ENCODE peak calls at places on chromosome 12, in six cellular contexts. U is GF-D8, Z is fibroblast of pulmonary artery, I is nephron progenitor cell, T is NCI-H1092, H is fibroblast of mammary gland. F is an unnamed sample.
A peak's percentile ranks its signal among the peaks of the same experiment; 100 is the strongest.

GRCh38 chr12:104501641-104502040 is 44.9 kb downstream of the CHST11 start:
- DNase-seq in U (no peak), Z (no peak), I (no peak), T (no peak), H (no peak), F (no peak)

GRCh38 chr12:126681676-126682075 is 1585.3 kb upstream of the TMEM132C start:
- DNase-seq in U (no peak), Z (peak; percentile 28), I (no peak), T (no peak), H (no peak), F (peak; percentile 20)

GRCh38 chr12:67648306-67649164 is at the start of gene DYRK2:
- DNase-seq in U (peak; percentile 15), Z (peak; percentile 78), I (peak; percentile 83), T (peak; percentile 60), H (peak; percentile 62), F (peak; percentile 82)

GRCh38 chr12:79057540-79057939 is 193.0 kb downstream of the SYT1 start:
- DNase-seq in U (no peak), Z (no peak), I (no peak), T (no peak), H (no peak), F (no peak)

GRCh38 chr12:46562625-46563228 is 190.2 kb upstream of the SLC38A2 start:
- DNase-seq in U (no peak), Z (peak; percentile 98), I (no peak), T (no peak), H (peak; percentile 94), F (no peak)

GRCh38 chr12:101854747-101855146 is 22.6 kb upstream of the DRAM1 start:
- DNase-seq in U (peak; percentile 44), Z (no peak), I (no peak), T (no peak), H (no peak), F (no peak)

GRCh38 chr12:100724071-100724470 is 70.5 kb upstream of the ANO4 start:
- DNase-seq in U (no peak), Z (no peak), I (no peak), T (no peak), H (no peak), F (peak; percentile 41)

GRCh38 chr12:89671469-89671868 is 37.2 kb downstream of the ATP2B1 start:
- DNase-seq in U (no peak), Z (peak; percentile 65), I (no peak), T (no peak), H (peak; percentile 56), F (no peak)